ENCODE peak calls at places on chromosomes 6 and 20, in six cellular contexts. Z, T, S, U, D and K are unnamed samples.
A peak's percentile ranks its signal among the peaks of the same experiment; 100 is the strongest.

GRCh38 chr20:34708621-34709043 is 4.5 kb downstream of the TP53INP2 start:
- DNase-seq in Z (no peak), T (peak; percentile 46), S (peak; percentile 63), U (no peak), D (peak; percentile 56), K (peak; percentile 73)

GRCh38 chr20:59777814-59778575 is 155.4 kb downstream of the SYCP2 start:
- DNase-seq in Z (no peak), T (no peak), S (no peak), U (no peak), D (no peak), K (no peak)

GRCh38 chr20:1462834-1463233 is 3.8 kb downstream of the NSFL1C start:
- DNase-seq in Z (no peak), T (no peak), S (no peak), U (no peak), D (no peak), K (no peak)

GRCh38 chr20:848218-848617 is 14.7 kb downstream of the FAM110A start:
- DNase-seq in Z (no peak), T (no peak), S (no peak), U (no peak), D (no peak), K (no peak)

GRCh38 chr6:89817481-89817880 is 2.1 kb downstream of the MDN1 start:
- DNase-seq in Z (no peak), T (no peak), S (no peak), U (no peak), D (no peak), K (no peak)

GRCh38 chr6:114216789-114217467 is 125.9 kb downstream of the HS3ST5 start:
- DNase-seq in Z (peak; percentile 76), T (no peak), S (no peak), U (no peak), D (no peak), K (no peak)

GRCh38 chr6:16184554-16184953 is 53.8 kb upstream of the GMPR start:
- DNase-seq in Z (no peak), T (no peak), S (peak; percentile 31), U (no peak), D (no peak), K (no peak)

GRCh38 chr6:108763931-108764579 is 84.2 kb upstream of the ARMC2 start:
- DNase-seq in Z (no peak), T (no peak), S (no peak), U (no peak), D (no peak), K (peak; percentile 15)

GRCh38 chr20:61683721-61684120 is 382.0 kb downstream of the TAF4 start:
- DNase-seq in Z (no peak), T (no peak), S (no peak), U (no peak), D (no peak), K (no peak)

GRCh38 chr20:25623225-25623735 is 534 bp downstream of the NANP start:
- DNase-seq in Z (peak; percentile 19), T (no peak), S (peak; percentile 61), U (peak; percentile 3), D (peak; percentile 46), K (peak; percentile 70)

GRCh38 chr6:126546771-126547170 is 206.9 kb downstream of the CENPW start:
- DNase-seq in Z (no peak), T (no peak), S (no peak), U (no peak), D (no peak), K (no peak)

GRCh38 chr6:137909533-137909932 is 42.5 kb downstream of the TNFAIP3 start:
- DNase-seq in Z (no peak), T (no peak), S (no peak), U (no peak), D (no peak), K (no peak)

GRCh38 chr6:149898966-149899365 is 1.1 kb upstream of the RAET1E start:
- DNase-seq in Z (no peak), T (no peak), S (no peak), U (no peak), D (no peak), K (no peak)

GRCh38 chr20:36144336-36144735 is 10.2 kb upstream of the EPB41L1 start:
- DNase-seq in Z (no peak), T (no peak), S (no peak), U (no peak), D (no peak), K (no peak)

GRCh38 chr6:2026133-2026532 is 219.3 kb downstream of the GMDS start:
- DNase-seq in Z (no peak), T (no peak), S (no peak), U (no peak), D (no peak), K (no peak)

GRCh38 chr20:13219327-13220193 is 1.5 kb upstream of the ISM1 start:
- DNase-seq in Z (peak; percentile 24), T (no peak), S (no peak), U (no peak), D (no peak), K (no peak)

GRCh38 chr6:70080443-70081062 is 214.2 kb downstream of the COL19A1 start:
- DNase-seq in Z (no peak), T (no peak), S (no peak), U (no peak), D (no peak), K (no peak)

GRCh38 chr6:2764610-2765165 is 505 bp upstream of the WRNIP1 start:
- DNase-seq in Z (no peak), T (peak; percentile 75), S (peak; percentile 76), U (no peak), D (peak; percentile 49), K (peak; percentile 58)

GRCh38 chr6:166814386-166814785 is 142.0 kb downstream of the RNASET2 start:
- DNase-seq in Z (no peak), T (no peak), S (no peak), U (no peak), D (no peak), K (no peak)

GRCh38 chr6:136887899-136888298 is 34.2 kb upstream of the SLC35D3 start:
- DNase-seq in Z (no peak), T (no peak), S (no peak), U (no peak), D (no peak), K (no peak)

GRCh38 chr20:25084616-25085187 is 2.8 kb upstream of the VSX1 start:
- DNase-seq in Z (no peak), T (no peak), S (no peak), U (no peak), D (no peak), K (no peak)

DNA sequence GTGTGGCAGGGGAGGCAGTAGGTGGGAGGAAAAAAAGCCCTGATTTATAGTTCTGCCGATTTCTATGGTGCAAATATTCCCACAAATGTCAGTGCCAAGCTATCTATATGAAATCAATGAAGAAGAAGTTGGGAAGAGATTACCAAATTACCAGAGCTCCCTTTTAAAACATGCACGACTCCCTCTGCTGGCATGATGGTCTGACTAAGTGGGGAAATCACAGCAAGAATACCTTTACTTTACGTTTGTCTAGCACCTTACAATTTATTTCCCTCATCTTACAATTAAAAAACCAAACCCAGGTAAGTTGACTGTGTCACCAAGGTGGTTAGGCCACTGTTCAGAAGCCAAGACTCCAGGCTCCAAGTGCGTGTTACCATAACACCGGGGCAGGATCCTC is 55.6 kb downstream of the AGPAT4 start:
- DNase-seq in Z (no peak), T (no peak), S (no peak), U (no peak), D (no peak), K (no peak)
- H3K27ac ChIP-seq in Z (no peak overlapping the region), T (no peak overlapping the region), S (no peak overlapping the region), U (no peak overlapping the region), D (no peak overlapping the region), K (no peak overlapping the region)

GRCh38 chr20:10652660-10653191 is 21.1 kb downstream of the JAG1 start:
- DNase-seq in Z (no peak), T (no peak), S (no peak), U (no peak), D (no peak), K (no peak)

GRCh38 chr20:10649817-10650200 is 24.0 kb downstream of the JAG1 start:
- DNase-seq in Z (no peak), T (no peak), S (no peak), U (no peak), D (no peak), K (no peak)

GRCh38 chr20:10649080-10649816 is 24.6 kb downstream of the JAG1 start:
- DNase-seq in Z (no peak), T (no peak), S (no peak), U (no peak), D (no peak), K (no peak)

GRCh38 chr20:10652185-10652584 is 21.6 kb downstream of the JAG1 start:
- DNase-seq in Z (no peak), T (no peak), S (no peak), U (no peak), D (no peak), K (no peak)

GRCh38 chr20:10651227-10651990 is 22.4 kb downstream of the JAG1 start:
- DNase-seq in Z (no peak), T (peak; percentile 55), S (peak; percentile 34), U (no peak), D (no peak), K (no peak)
- H3K4me1 ChIP-seq in Z (peaks cover 28% of the 10 kb centered on the region), T (peaks cover 23% of the 10 kb centered on the region), S (peaks cover 40% of the 10 kb centered on the region), U (peaks cover 58% of the 10 kb centered on the region), D (peaks cover 22% of the 10 kb centered on the region), K (peaks cover 36% of the 10 kb centered on the region)

GRCh38 chr6:32976334-32977069 is 8.1 kb downstream of the BRD2 start:
- DNase-seq in Z (no peak), T (no peak), S (no peak), U (no peak), D (no peak), K (no peak)
- H3K27ac ChIP-seq in Z (no peak overlapping the region), T (no peak overlapping the region), S (no peak overlapping the region), U (no peak overlapping the region), D (no peak overlapping the region), K (no peak overlapping the region)

DNA sequence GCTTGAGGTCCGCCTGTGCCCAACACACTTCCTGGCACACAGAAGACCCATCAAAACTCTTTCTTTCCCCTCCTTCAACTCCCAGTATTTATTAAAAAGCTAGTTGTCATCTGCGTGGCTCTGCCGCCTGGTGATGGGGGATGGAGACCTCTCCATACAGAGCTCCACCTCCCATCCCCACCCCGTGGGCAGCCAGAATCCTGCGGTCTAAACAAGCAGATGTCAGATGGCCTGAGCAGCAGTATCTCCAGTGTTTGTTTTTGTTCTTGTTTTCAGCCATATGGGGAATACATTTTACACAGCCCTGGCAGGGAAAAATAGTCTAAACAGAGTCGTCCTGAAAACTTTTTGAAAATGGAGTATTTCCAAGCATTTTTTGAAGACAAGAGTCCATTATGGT is 91.3 kb downstream of the TCP11 start:
- DNase-seq in Z (no peak), T (peak; percentile 94), S (peak; percentile 61), U (no peak), D (peak; percentile 35), K (no peak)
- H3K4me1 ChIP-seq in Z (peaks cover 64% of the 10 kb centered on the region), T (peaks cover 40% of the 10 kb centered on the region), S (peaks cover 77% of the 10 kb centered on the region), U (peaks cover 86% of the 10 kb centered on the region), D (peaks cover 41% of the 10 kb centered on the region), K (peaks cover 18% of the 10 kb centered on the region)

GRCh38 chr6:130517444-130517931 is 151.7 kb downstream of the TMEM200A start:
- DNase-seq in Z (no peak), T (no peak), S (no peak), U (no peak), D (no peak), K (no peak)

GRCh38 chr6:130516604-130517003 is 150.8 kb downstream of the TMEM200A start:
- DNase-seq in Z (no peak), T (no peak), S (no peak), U (no peak), D (no peak), K (no peak)

GRCh38 chr6:130518588-130518987 is 152.8 kb downstream of the TMEM200A start:
- DNase-seq in Z (no peak), T (no peak), S (no peak), U (no peak), D (no peak), K (no peak)

GRCh38 chr6:130513770-130514169 is 148.0 kb downstream of the TMEM200A start:
- DNase-seq in Z (no peak), T (peak; percentile 41), S (no peak), U (no peak), D (no peak), K (no peak)

GRCh38 chr6:130515306-130515705 is 149.5 kb downstream of the TMEM200A start:
- DNase-seq in Z (no peak), T (no peak), S (no peak), U (no peak), D (no peak), K (no peak)
- H3K27ac ChIP-seq in Z (no peak overlapping the region), T (no peak overlapping the region), S (no peak overlapping the region), U (no peak overlapping the region), D (no peak overlapping the region), K (no peak overlapping the region)